ENCODE peak calls at places on chromosomes 1 and 21, in eight cellular contexts. Z is dorsolateral prefrontal cortex, J is brain microvascular endothelial cell, V is A673, A is Panc1, N is RWPE2, U is transverse colon, H is heart left ventricle. E is an unnamed sample.

GRCh38 chr1:102891868-102892625 is 216.3 kb downstream of the COL11A1 start:
- DNase-seq in Z (no peak), A (no peak), J (peak; percentile 16), H (no peak), V (no peak), U (no peak), N (no peak), E (peak; percentile 81)

GRCh38 chr1:91795601-91796389 is 90.2 kb downstream of the TGFBR3 start:
- DNase-seq in Z (no peak), J (peak; percentile 42), H (no peak), V (no peak), A (no peak), N (no peak), U (no peak), E (peak; percentile 75)

GRCh38 chr1:117659565-117660264 is 53.9 kb downstream of the TENT5C start:
- DNase-seq in N (no peak), V (no peak), H (no peak), J (no peak), Z (no peak), A (no peak), U (no peak), E (no peak)

GRCh38 chr1:6948416-6948815 is 163.2 kb downstream of the CAMTA1 start:
- DNase-seq in U (no peak), H (no peak), N (no peak), J (no peak), A (no peak), V (no peak), Z (no peak), E (no peak)

GRCh38 chr1:183281039-183281438 is 95.0 kb downstream of the LAMC2 start:
- DNase-seq in H (no peak), J (no peak), A (no peak), Z (no peak), U (peak; percentile 34), V (peak; percentile 54), N (no peak), E (no peak)

GRCh38 chr1:228007054-228007800 is 429 bp downstream of the WNT3A start:
- DNase-seq in V (peak; percentile 31), J (no peak), A (no peak), N (no peak), U (no peak), Z (peak; percentile 10), H (no peak), E (no peak)

GRCh38 chr1:207361910-207362309 is 40.4 kb downstream of the CD55 start:
- DNase-seq in A (no peak), V (no peak), J (no peak), H (no peak), U (no peak), N (no peak), Z (no peak), E (no peak)

GRCh38 chr1:145806844-145807243 is 17.1 kb downstream of the RNF115 start:
- DNase-seq in V (no peak), J (no peak), N (no peak), U (no peak), H (no peak), A (no peak), Z (no peak), E (no peak)

GRCh38 chr1:222331340-222331739 is 216.6 kb downstream of the HHIPL2 start:
- DNase-seq in U (no peak), J (peak; percentile 34), H (no peak), V (no peak), A (no peak), Z (no peak), N (no peak), E (peak; percentile 72)

GRCh38 chr1:234608720-234609527 is 1.1 kb downstream of the IRF2BP2 start:
- DNase-seq in N (no peak), V (peak; percentile 41), Z (peak; percentile 28), A (no peak), H (peak; percentile 81), J (peak; percentile 53), U (peak; percentile 50), E (peak; percentile 65)

GRCh38 chr1:232767381-232768074 is 37.7 kb upstream of the MAP10 start:
- DNase-seq in A (peak; percentile 20), H (no peak), U (peak; percentile 82), Z (no peak), N (no peak), V (peak; percentile 50), J (peak; percentile 42), E (peak; percentile 79)

GRCh38 chr1:244104309-244105060 is 53.4 kb downstream of the ZBTB18 start:
- DNase-seq in Z (no peak), J (peak; percentile 95), H (no peak), U (no peak), A (no peak), V (no peak), N (no peak), E (peak; percentile 92)

GRCh38 chr1:200033511-200034261 is 6.2 kb downstream of the NR5A2 start:
- DNase-seq in H (no peak), N (no peak), A (no peak), J (no peak), Z (no peak), V (no peak), U (peak; percentile 75), E (no peak)

GRCh38 chr1:200035956-200036615 is 8.6 kb downstream of the NR5A2 start:
- DNase-seq in U (no peak), J (no peak), A (no peak), N (no peak), H (no peak), V (no peak), Z (no peak), E (no peak)

GRCh38 chr1:200035397-200035955 is 8.0 kb downstream of the NR5A2 start:
- DNase-seq in H (no peak), U (no peak), Z (no peak), A (no peak), V (no peak), J (no peak), N (no peak), E (no peak)

GRCh38 chr1:200034262-200034557 is 6.7 kb downstream of the NR5A2 start:
- DNase-seq in A (no peak), V (no peak), N (no peak), H (no peak), Z (no peak), U (no peak), J (no peak), E (no peak)

DNA sequence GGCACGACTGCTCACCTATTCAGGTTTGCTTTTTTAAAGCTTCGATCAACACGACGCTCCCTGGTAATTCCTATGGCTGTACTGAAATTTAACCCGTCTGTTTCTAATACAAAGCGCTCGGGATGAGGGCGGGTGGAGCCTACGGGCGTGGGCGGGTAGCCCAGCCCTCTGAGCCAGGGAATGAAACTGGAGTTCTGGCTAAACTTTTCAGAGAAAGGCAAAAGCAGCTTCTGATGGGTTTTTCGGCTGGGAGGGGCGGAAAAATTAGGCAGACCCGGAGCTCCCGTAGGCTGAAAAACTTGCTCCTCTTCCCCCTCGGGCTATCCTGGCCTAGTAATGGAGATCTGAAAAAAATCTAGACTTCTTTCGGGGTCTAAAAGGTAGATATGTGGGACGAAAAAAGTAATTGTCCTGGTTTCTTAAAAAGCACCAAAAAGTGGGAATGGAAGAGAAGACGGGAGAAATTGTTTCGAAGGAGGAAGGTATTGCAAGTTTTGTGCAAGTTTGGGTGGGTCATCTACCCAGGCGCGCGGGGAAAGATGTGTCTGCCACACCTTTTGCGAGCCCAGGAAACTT is 7.4 kb downstream of the NR5A2 start:
- DNase-seq in V (peak; percentile 55), H (no peak), A (no peak), N (no peak), Z (no peak), J (no peak), U (peak; percentile 68), E (no peak)
- H3K4me3 ChIP-seq in V (peak overlapping the region; percentile 9), H (peak overlapping the region; percentile 15), A (no peak overlapping the region), N (no peak overlapping the region), Z (no peak overlapping the region), J (peak overlapping the region; percentile 22), U (peak overlapping the region; percentile 18), E (no peak overlapping the region)

GRCh38 chr21:46634966-46635323 is 529 bp upstream of the PRMT2 start:
- DNase-seq in V (peak; percentile 92), Z (peak; percentile 51), A (no peak), U (no peak), N (peak; percentile 62), J (peak; percentile 81), H (no peak), E (peak; percentile 90)
- TF ChIP-seq CTCF in V (peak; percentile 39), Z (peak; percentile 53), A (peak; percentile 12), U (peak; percentile 22), N (peak; percentile 35), J (peak; percentile 43), H (no peak), E (peak; percentile 18)

GRCh38 chr1:59669752-59670312 is 144.9 kb upstream of the HOOK1 start:
- DNase-seq in J (peak; percentile 78), Z (peak; percentile 35), A (no peak), V (peak; percentile 40), N (no peak), U (no peak), H (peak; percentile 72), E (peak; percentile 87)
- H3K4me3 ChIP-seq in J (no peak overlapping the region), Z (no peak overlapping the region), A (no peak overlapping the region), V (no peak overlapping the region), N (no peak overlapping the region), U (no peak overlapping the region), H (no peak overlapping the region), E (no peak overlapping the region)

DNA sequence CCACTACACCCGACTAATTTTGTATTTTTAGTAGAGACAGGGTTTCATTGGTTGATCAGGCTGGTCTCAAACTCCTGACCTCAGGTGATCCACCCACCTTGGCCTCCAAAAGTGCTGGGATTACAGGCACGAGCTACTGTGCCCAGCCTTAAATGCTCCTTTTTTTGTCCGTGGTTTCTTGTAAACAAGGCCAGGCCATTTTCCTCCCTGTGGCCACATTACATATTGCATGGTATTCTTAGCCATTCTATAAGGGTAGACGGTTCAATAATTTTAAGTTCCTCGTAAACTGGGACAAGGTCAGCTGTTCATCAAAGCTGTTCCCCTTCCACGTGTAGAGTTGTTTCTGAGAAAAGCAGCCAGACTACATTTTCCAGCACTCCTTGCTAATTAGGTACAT is 10.3 kb upstream of the LUZP1 start:
- DNase-seq in H (no peak), J (peak; percentile 54), N (no peak), U (no peak), A (no peak), Z (no peak), V (no peak), E (peak; percentile 36)
- TF ChIP-seq CTCF in H (peak; percentile 23), J (peak; percentile 58), N (peak; percentile 31), U (peak; percentile 27), A (peak; percentile 60), Z (no peak), V (peak; percentile 29), E (peak; percentile 35)

GRCh38 chr1:39080884-39081265 is 54.7 kb downstream of the NDUFS5 start:
- DNase-seq in J (no peak), H (no peak), Z (no peak), U (no peak), N (no peak), A (no peak), V (no peak), E (no peak)
- H3K4me3 ChIP-seq in J (peak overlapping the region; percentile 44), H (peak overlapping the region; percentile 31), Z (peak overlapping the region; percentile 61), U (peak overlapping the region; percentile 45), N (no peak overlapping the region), A (peak overlapping the region; percentile 17), V (peak overlapping the region; percentile 50), E (peak overlapping the region; percentile 38)

E was measured in astrocyte of the spinal cord.